ENCODE peak calls at places on chromosomes 6 and 20, in seven cellular contexts. One of them, this sample, is unnamed.

GRCh38 chr6:32152414-32153251 is 894 bp upstream of the PRRT1 start:
- DNase-seq in AG04450: no peak
- DNase-seq in pancreas: no peak
- DNase-seq in cardiac fibroblast: peak; percentile 43
- DNase-seq in BE2C: peak; percentile 25
- DNase-seq in left lung: no peak
- DNase-seq in mucosa of descending colon: no peak
- DNase-seq in this sample: no peak

GRCh38 chr20:44166477-44166876 is 20.5 kb downstream of the JPH2 start:
- DNase-seq in AG04450: no peak
- DNase-seq in pancreas: no peak
- DNase-seq in cardiac fibroblast: peak; percentile 82
- DNase-seq in BE2C: no peak
- DNase-seq in left lung: no peak
- DNase-seq in mucosa of descending colon: no peak
- DNase-seq in this sample: no peak

GRCh38 chr20:17868700-17869231 is 99.8 kb downstream of the SNX5 start:
- DNase-seq in AG04450: no peak
- DNase-seq in pancreas: no peak
- DNase-seq in cardiac fibroblast: no peak
- DNase-seq in BE2C: no peak
- DNase-seq in left lung: no peak
- DNase-seq in mucosa of descending colon: no peak
- DNase-seq in this sample: no peak

GRCh38 chr6:74626288-74626687 is 579.6 kb downstream of the COL12A1 start:
- DNase-seq in AG04450: no peak
- DNase-seq in pancreas: no peak
- DNase-seq in cardiac fibroblast: no peak
- DNase-seq in BE2C: no peak
- DNase-seq in left lung: no peak
- DNase-seq in mucosa of descending colon: no peak
- DNase-seq in this sample: no peak

GRCh38 chr6:156461647-156462046 is 315.5 kb upstream of the ARID1B start:
- DNase-seq in AG04450: no peak
- DNase-seq in pancreas: no peak
- DNase-seq in cardiac fibroblast: no peak
- DNase-seq in BE2C: no peak
- DNase-seq in left lung: no peak
- DNase-seq in mucosa of descending colon: no peak
- DNase-seq in this sample: no peak

GRCh38 chr20:47464380-47465101 is 37.1 kb upstream of the NCOA3 start:
- DNase-seq in AG04450: peak; percentile 95
- DNase-seq in pancreas: peak; percentile 5
- DNase-seq in cardiac fibroblast: peak; percentile 100
- DNase-seq in BE2C: peak; percentile 19
- DNase-seq in left lung: peak; percentile 40
- DNase-seq in mucosa of descending colon: no peak
- DNase-seq in this sample: no peak

GRCh38 chr6:21381336-21381963 is 212.1 kb upstream of the SOX4 start:
- DNase-seq in AG04450: no peak
- DNase-seq in pancreas: no peak
- DNase-seq in cardiac fibroblast: peak; percentile 3
- DNase-seq in BE2C: no peak
- DNase-seq in left lung: no peak
- DNase-seq in mucosa of descending colon: no peak
- DNase-seq in this sample: no peak

GRCh38 chr20:9053108-9053507 is 15.8 kb upstream of the PLCB4 start:
- DNase-seq in AG04450: no peak
- DNase-seq in pancreas: no peak
- DNase-seq in cardiac fibroblast: no peak
- DNase-seq in BE2C: no peak
- DNase-seq in left lung: no peak
- DNase-seq in mucosa of descending colon: no peak
- DNase-seq in this sample: no peak

GRCh38 chr6:140909156-140909555 is 1223.6 kb upstream of the GJE1 start:
- DNase-seq in AG04450: no peak
- DNase-seq in pancreas: no peak
- DNase-seq in cardiac fibroblast: peak; percentile 54
- DNase-seq in BE2C: no peak
- DNase-seq in left lung: no peak
- DNase-seq in mucosa of descending colon: no peak
- DNase-seq in this sample: no peak

GRCh38 chr6:71446084-71446869 is 157.7 kb downstream of the OGFRL1 start:
- DNase-seq in AG04450: no peak
- DNase-seq in pancreas: no peak
- DNase-seq in cardiac fibroblast: peak; percentile 38
- DNase-seq in BE2C: no peak
- DNase-seq in left lung: no peak
- DNase-seq in mucosa of descending colon: no peak
- DNase-seq in this sample: no peak

GRCh38 chr6:89037156-89037900 is 43.2 kb upstream of the PNRC1 start:
- DNase-seq in AG04450: no peak
- DNase-seq in pancreas: no peak
- DNase-seq in cardiac fibroblast: no peak
- DNase-seq in BE2C: no peak
- DNase-seq in left lung: peak; percentile 60
- DNase-seq in mucosa of descending colon: no peak
- DNase-seq in this sample: no peak

GRCh38 chr20:49846206-49846807 is 33.7 kb downstream of the SLC9A8 start:
- DNase-seq in AG04450: no peak
- DNase-seq in pancreas: peak; percentile 23
- DNase-seq in cardiac fibroblast: peak; percentile 73
- DNase-seq in BE2C: peak; percentile 73
- DNase-seq in left lung: no peak
- DNase-seq in mucosa of descending colon: no peak
- DNase-seq in this sample: peak; percentile 37

GRCh38 chr20:62064788-62065668 is 653 bp downstream of the TAF4 start:
- DNase-seq in AG04450: no peak
- DNase-seq in pancreas: peak; percentile 23
- DNase-seq in cardiac fibroblast: no peak
- DNase-seq in BE2C: peak; percentile 37
- DNase-seq in left lung: no peak
- DNase-seq in mucosa of descending colon: no peak
- DNase-seq in this sample: peak; percentile 61

GRCh38 chr20:62063981-62064787 is 1.5 kb downstream of the TAF4 start:
- DNase-seq in AG04450: no peak
- DNase-seq in pancreas: peak; percentile 62
- DNase-seq in cardiac fibroblast: peak; percentile 15
- DNase-seq in BE2C: peak; percentile 52
- DNase-seq in left lung: no peak
- DNase-seq in mucosa of descending colon: peak; percentile 77
- DNase-seq in this sample: peak; percentile 40

GRCh38 chr20:62061851-62062418 is 3.7 kb downstream of the TAF4 start:
- DNase-seq in AG04450: no peak
- DNase-seq in pancreas: no peak
- DNase-seq in cardiac fibroblast: no peak
- DNase-seq in BE2C: no peak
- DNase-seq in left lung: no peak
- DNase-seq in mucosa of descending colon: no peak
- DNase-seq in this sample: no peak

GRCh38 chr20:62062661-62063600 is 2.8 kb downstream of the TAF4 start:
- DNase-seq in AG04450: no peak
- DNase-seq in pancreas: no peak
- DNase-seq in cardiac fibroblast: no peak
- DNase-seq in BE2C: no peak
- DNase-seq in left lung: no peak
- DNase-seq in mucosa of descending colon: no peak
- DNase-seq in this sample: no peak

GRCh38 chr20:62063601-62063980 is 2.1 kb downstream of the TAF4 start:
- DNase-seq in AG04450: no peak
- DNase-seq in pancreas: no peak
- DNase-seq in cardiac fibroblast: peak; percentile 39
- DNase-seq in BE2C: peak; percentile 66
- DNase-seq in left lung: no peak
- DNase-seq in mucosa of descending colon: no peak
- DNase-seq in this sample: peak; percentile 65
- TF ChIP-seq CTCF in AG04450: no peak
- TF ChIP-seq CTCF in pancreas: no peak
- TF ChIP-seq CTCF in cardiac fibroblast: no peak
- TF ChIP-seq CTCF in BE2C: no peak
- TF ChIP-seq CTCF in left lung: no peak
- TF ChIP-seq CTCF in mucosa of descending colon: no peak
- TF ChIP-seq CTCF in this sample: no peak

GRCh38 chr6:53070808-53071207 is 5.6 kb downstream of the FBXO9 start:
- DNase-seq in AG04450: no peak
- DNase-seq in pancreas: no peak
- DNase-seq in cardiac fibroblast: no peak
- DNase-seq in BE2C: peak; percentile 7
- DNase-seq in left lung: no peak
- DNase-seq in mucosa of descending colon: no peak
- DNase-seq in this sample: no peak
- TF ChIP-seq CTCF in AG04450: peak; percentile 9
- TF ChIP-seq CTCF in pancreas: no peak
- TF ChIP-seq CTCF in cardiac fibroblast: no peak
- TF ChIP-seq CTCF in BE2C: peak; percentile 37
- TF ChIP-seq CTCF in left lung: no peak
- TF ChIP-seq CTCF in mucosa of descending colon: no peak
- TF ChIP-seq CTCF in this sample: no peak

GRCh38 chr6:137707590-137708360 is 159.3 kb upstream of the TNFAIP3 start:
- DNase-seq in AG04450: peak; percentile 47
- DNase-seq in pancreas: peak; percentile 37
- DNase-seq in cardiac fibroblast: peak; percentile 93
- DNase-seq in BE2C: peak; percentile 47
- DNase-seq in left lung: peak; percentile 71
- DNase-seq in mucosa of descending colon: peak; percentile 73
- DNase-seq in this sample: peak; percentile 37

GRCh38 chr6:137705166-137706064 is 161.6 kb upstream of the TNFAIP3 start:
- DNase-seq in AG04450: no peak
- DNase-seq in pancreas: peak; percentile 43
- DNase-seq in cardiac fibroblast: peak; percentile 80
- DNase-seq in BE2C: peak; percentile 45
- DNase-seq in left lung: no peak
- DNase-seq in mucosa of descending colon: peak; percentile 61
- DNase-seq in this sample: peak; percentile 65

GRCh38 chr6:137708481-137708880 is 158.6 kb upstream of the TNFAIP3 start:
- DNase-seq in AG04450: no peak
- DNase-seq in pancreas: no peak
- DNase-seq in cardiac fibroblast: no peak
- DNase-seq in BE2C: no peak
- DNase-seq in left lung: no peak
- DNase-seq in mucosa of descending colon: no peak
- DNase-seq in this sample: no peak

GRCh38 chr6:137706065-137706422 is 161.0 kb upstream of the TNFAIP3 start:
- DNase-seq in AG04450: no peak
- DNase-seq in pancreas: no peak
- DNase-seq in cardiac fibroblast: no peak
- DNase-seq in BE2C: no peak
- DNase-seq in left lung: no peak
- DNase-seq in mucosa of descending colon: no peak
- DNase-seq in this sample: no peak

GRCh38 chr6:137707038-137707589 is 159.9 kb upstream of the TNFAIP3 start:
- DNase-seq in AG04450: no peak
- DNase-seq in pancreas: no peak
- DNase-seq in cardiac fibroblast: no peak
- DNase-seq in BE2C: no peak
- DNase-seq in left lung: no peak
- DNase-seq in mucosa of descending colon: no peak
- DNase-seq in this sample: no peak
- TF ChIP-seq CTCF in AG04450: no peak
- TF ChIP-seq CTCF in pancreas: no peak
- TF ChIP-seq CTCF in cardiac fibroblast: no peak
- TF ChIP-seq CTCF in BE2C: no peak
- TF ChIP-seq CTCF in left lung: no peak
- TF ChIP-seq CTCF in mucosa of descending colon: no peak
- TF ChIP-seq CTCF in this sample: no peak

DNA sequence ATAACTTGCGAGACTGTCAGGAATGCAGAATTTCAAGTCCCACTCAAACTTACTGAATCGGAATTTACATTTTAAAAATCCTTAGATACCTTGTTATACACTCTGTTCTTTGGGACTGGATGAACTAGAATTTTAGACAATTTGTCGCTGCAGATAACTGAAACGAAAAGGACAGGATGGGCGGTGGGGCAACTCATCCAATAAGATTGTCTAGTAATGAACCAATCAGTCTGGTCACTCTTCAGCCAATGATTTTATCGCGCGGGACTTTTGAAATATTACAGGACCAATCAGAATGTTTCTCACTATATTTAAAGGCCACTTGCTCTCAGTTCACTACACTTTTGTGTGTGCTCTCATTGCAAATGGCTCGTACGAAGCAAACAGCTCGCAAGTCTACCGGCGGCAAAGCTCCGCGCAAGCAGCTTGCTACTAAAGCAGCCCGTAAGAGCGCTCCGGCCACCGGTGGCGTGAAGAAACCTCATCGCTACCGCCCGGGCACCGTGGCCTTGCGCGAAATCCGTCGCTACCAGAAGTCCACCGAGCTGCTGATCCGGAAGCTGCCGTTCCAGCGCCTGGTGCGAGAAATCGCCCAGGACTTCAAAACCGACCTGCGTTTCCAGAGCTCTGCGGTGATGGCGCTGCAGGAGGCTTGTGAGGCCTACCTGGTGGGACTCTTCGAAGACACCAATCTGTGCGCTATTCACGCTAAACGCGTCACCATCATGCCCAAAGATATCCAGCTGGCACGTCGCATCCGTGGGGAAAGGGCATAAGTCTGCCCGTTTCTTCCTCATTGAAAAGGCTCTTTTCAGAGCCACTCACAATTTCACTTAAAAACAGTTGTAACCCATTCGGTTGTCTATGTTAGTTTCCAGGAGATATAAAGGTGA is 41.9 kb upstream of the HFE start:
- DNase-seq in AG04450: peak; percentile 82
- DNase-seq in pancreas: peak; percentile 76
- DNase-seq in cardiac fibroblast: peak; percentile 97
- DNase-seq in BE2C: peak; percentile 85
- DNase-seq in left lung: peak; percentile 79
- DNase-seq in mucosa of descending colon: peak; percentile 81
- DNase-seq in this sample: no peak
- TF ChIP-seq CTCF in AG04450: peak; percentile 19
- TF ChIP-seq CTCF in pancreas: no peak
- TF ChIP-seq CTCF in cardiac fibroblast: peak; percentile 16
- TF ChIP-seq CTCF in BE2C: peak; percentile 29
- TF ChIP-seq CTCF in left lung: no peak
- TF ChIP-seq CTCF in mucosa of descending colon: no peak
- TF ChIP-seq CTCF in this sample: no peak

This sample was measured in nephron progenitor cell.